ENCODE peak calls at places on chromosomes 5 and 9, in five cellular contexts. K is stomach, R is ovary, Y is gastrocnemius medialis, Z is heart left ventricle. U is an unnamed sample.

GRCh38 chr5:57441557-57441956 is 41.1 kb downstream of the ACTBL2 start:
- DNase-seq in K (no peak), R (peak; percentile 38), Y (no peak), Z (no peak), U (no peak)

GRCh38 chr5:34487202-34487879 is 168.8 kb upstream of the RAI14 start:
- DNase-seq in K (peak; percentile 64), R (no peak), Y (no peak), Z (no peak), U (no peak)

GRCh38 chr5:137778772-137779564 is 24.8 kb upstream of the HNRNPA0 start:
- DNase-seq in K (no peak), R (no peak), Y (no peak), Z (no peak), U (no peak)

GRCh38 chr5:68683632-68684035 is 410.2 kb upstream of the SLC30A5 start:
- DNase-seq in K (no peak), R (no peak), Y (no peak), Z (peak; percentile 54), U (no peak)

GRCh38 chr9:90219548-90220118 is 423.0 kb downstream of the DIRAS2 start:
- DNase-seq in K (peak; percentile 41), R (no peak), Y (no peak), Z (no peak), U (no peak)

GRCh38 chr9:79809477-79809876 is 237.7 kb downstream of the TLE4 start:
- DNase-seq in K (no peak), R (no peak), Y (no peak), Z (no peak), U (no peak)

GRCh38 chr5:94361161-94361560 is 257.2 kb downstream of the KIAA0825 start:
- DNase-seq in K (no peak), R (no peak), Y (no peak), Z (no peak), U (no peak)

GRCh38 chr5:14767942-14768837 is 103.4 kb downstream of the ANKH start:
- DNase-seq in K (no peak), R (no peak), Y (no peak), Z (no peak), U (no peak)

GRCh38 chr5:174987443-174988012 is 263.1 kb downstream of the MSX2 start:
- DNase-seq in K (no peak), R (no peak), Y (no peak), Z (no peak), U (no peak)

GRCh38 chr9:14052346-14052745 is 261.6 kb downstream of the NFIB start:
- DNase-seq in K (no peak), R (no peak), Y (no peak), Z (no peak), U (no peak)

DNA sequence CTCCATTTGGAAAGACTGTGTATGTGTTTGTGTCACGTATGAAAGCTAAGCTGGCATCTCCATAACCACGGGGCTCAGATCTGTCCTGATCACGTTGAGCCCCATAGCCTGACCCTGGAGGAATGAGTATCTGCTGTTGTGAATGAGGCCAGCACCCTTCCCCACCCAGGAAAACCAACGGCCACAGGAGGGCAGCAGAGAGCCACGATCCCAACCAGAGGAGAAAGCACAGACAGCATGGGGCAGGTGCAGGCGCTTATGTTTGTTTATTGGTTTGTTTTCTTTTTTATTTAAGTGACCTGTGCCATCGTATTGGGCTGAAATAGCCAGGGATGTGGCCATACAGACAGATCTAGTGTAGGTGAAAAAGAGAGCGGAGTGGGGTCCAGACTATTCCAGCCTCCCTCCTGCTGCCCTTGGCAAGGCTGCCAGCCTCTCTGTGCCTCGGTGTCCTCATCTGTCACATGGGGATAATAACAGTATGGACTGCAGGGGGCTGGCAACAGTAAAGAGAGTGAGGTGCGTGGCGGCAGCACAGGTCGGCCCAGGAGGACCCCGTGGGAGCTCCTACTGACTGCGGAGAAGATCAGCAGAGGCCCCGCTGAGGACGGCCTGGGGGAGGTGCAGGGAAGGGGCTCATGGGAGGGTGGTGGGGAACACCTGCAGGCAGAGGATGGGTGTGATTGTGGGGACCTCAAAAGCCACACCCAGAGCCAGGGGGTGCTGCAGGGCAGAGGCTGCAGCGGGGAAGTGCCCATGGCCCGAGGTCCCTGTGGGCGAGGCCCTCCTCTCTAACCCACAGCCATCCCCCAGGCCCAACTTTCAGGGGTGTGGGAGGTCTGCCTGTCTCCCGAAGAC is 12.1 kb downstream of the OR2V2 start:
- DNase-seq in K (peak; percentile 90), R (peak; percentile 82), Y (peak; percentile 74), Z (peak; percentile 81), U (peak; percentile 87)
- H3K4me3 ChIP-seq in K (no peak overlapping the region), R (no peak overlapping the region), Y (no peak overlapping the region), Z (no peak overlapping the region), U (peak overlapping the region; percentile 51)

GRCh38 chr9:70392189-70392588 is 22.3 kb downstream of the KLF9 start:
- DNase-seq in K (no peak), R (no peak), Y (no peak), Z (no peak), U (no peak)
- TF ChIP-seq CTCF in K (no peak), R (no peak), Y (peak; percentile 41), Z (peak; percentile 25), U (peak; percentile 9)

GRCh38 chr5:132870801-132871200 is 2.7 kb upstream of the LEAP2 start:
- DNase-seq in K (no peak), R (no peak), Y (no peak), Z (no peak), U (no peak)

GRCh38 chr5:132872788-132873118 is 715 bp upstream of the LEAP2 start:
- DNase-seq in K (no peak), R (no peak), Y (no peak), Z (no peak), U (no peak)

GRCh38 chr5:132871459-132871858 is 2.0 kb upstream of the LEAP2 start:
- DNase-seq in K (no peak), R (no peak), Y (no peak), Z (no peak), U (no peak)

GRCh38 chr5:132873119-132873929 is at the start of gene LEAP2:
- DNase-seq in K (peak; percentile 39), R (no peak), Y (no peak), Z (no peak), U (no peak)

GRCh38 chr5:132871885-132872284 is 1.6 kb upstream of the LEAP2 start:
- DNase-seq in K (no peak), R (no peak), Y (no peak), Z (no peak), U (no peak)
- TF ChIP-seq POLR2A in K (no peak), R (no peak), Y (no peak), Z (no peak), U (no peak)

GRCh38 chr9:97697837-97698236 is 697 bp upstream of the XPA start:
- DNase-seq in K (no peak), R (no peak), Y (no peak), Z (no peak), U (no peak)
- H3K4me3 ChIP-seq in K (no peak overlapping the region), R (peak overlapping the region; percentile 64), Y (peak overlapping the region; percentile 81), Z (peak overlapping the region; percentile 78), U (peak overlapping the region; percentile 87)

DNA sequence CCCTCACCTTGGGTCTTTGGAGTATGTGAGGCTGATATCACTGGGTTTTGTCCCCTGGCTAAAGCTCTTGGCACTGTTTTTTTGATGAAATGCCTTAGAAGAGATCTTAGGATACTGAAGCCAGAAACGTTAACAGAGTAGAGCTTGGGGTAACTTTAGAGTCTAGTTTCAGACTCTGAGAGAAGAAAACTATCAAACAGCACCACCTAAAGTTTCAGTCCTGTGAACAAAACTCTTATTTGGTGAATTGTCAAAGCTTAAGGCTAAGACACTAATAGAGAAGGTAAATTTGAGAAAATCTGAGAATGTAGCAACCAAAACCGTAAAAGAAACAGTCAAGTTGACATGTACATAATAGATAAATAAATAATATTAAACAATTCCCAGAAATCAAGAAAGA is 111.7 kb upstream of the PUM3 start:
- DNase-seq in K (no peak), R (no peak), Y (no peak), Z (no peak), U (no peak)
- TF ChIP-seq CTCF in K (no peak), R (no peak), Y (no peak), Z (no peak), U (no peak)

DNA sequence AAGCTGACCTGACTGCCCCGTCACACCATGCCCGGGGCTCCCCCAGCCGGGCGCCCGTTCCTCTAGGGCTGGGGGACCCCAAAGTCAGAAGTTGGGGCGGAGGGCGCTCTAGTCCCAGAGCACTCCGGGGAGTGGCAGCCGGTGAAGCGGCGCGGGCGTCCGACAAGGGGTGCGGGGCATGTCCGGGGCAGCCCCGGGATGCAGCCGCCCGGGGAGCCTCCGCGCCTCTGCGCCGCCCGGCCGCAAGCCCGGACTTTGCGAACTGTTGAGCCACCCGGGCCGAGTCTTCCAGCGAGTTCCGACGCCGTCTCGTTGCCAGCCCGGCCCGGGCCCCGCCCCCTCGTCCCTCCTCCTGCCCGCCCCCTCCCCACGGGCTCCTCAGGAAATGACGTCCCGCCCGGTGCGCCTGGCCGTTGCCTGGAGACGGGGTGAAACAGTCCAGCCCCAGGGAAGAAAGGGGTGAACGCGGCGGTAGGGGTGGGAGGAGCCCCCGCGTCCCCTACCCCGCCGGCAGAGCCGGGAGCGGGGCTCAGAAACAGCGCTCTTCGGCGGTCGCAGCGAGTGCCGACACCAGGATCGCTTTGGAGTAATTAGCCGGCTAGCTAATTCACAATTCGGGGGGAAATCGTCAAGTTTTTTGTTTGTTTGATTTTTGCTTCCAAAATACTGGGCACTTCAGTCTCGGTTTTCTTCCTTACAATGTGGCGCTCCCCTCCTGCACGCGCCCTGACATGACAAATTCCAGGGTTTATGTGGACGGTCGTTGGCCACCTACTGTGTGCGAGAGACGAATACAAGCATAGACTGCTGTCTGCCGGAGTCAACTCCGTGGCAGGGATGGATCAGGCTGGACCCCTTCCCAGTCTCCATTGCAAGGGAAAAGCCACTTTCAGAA is at the start of gene WHRN:
- DNase-seq in K (peak; percentile 95), R (peak; percentile 95), Y (peak; percentile 62), Z (peak; percentile 89), U (peak; percentile 94)
- TF ChIP-seq POLR2A in K (no peak), R (peak; percentile 73), Y (no peak), Z (peak; percentile 53), U (no peak)

DNA sequence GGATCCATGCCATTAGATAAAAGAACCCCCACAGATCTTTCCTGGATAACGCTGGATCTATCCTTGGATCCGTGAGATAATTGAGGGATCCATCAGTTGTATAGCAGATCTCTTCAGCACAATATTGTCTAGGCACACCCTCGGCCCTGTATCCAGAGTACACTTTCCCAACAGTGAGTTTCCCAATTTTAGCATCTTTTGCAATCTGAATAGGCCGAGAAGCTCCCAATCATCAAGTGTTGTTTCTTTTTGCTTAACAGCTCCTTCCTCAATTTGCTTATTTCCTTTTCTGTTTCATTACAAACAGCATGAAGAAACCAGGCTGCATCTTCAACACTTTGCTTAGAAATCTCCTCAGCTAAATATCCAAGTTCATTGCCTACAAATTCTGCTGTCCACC is 4.4 kb upstream of the SPTLC1 start:
- DNase-seq in K (no peak), R (no peak), Y (no peak), Z (no peak), U (no peak)
- H3K4me3 ChIP-seq in K (no peak overlapping the region), R (no peak overlapping the region), Y (no peak overlapping the region), Z (no peak overlapping the region), U (no peak overlapping the region)

U was measured in breast epithelium.